ENCODE peak calls at places on chromosome 9, in six cellular contexts. H, E, R, S, B and D are unnamed samples.

GRCh38 chr9:76255781-76256455 is 138.3 kb downstream of the RFK start:
- DNase-seq in B (peak), R (no peak), E (peak), S (peak), H (no peak), D (no peak)

GRCh38 chr9:6566409-6567139 is 79.0 kb downstream of the GLDC start:
- DNase-seq in E (no peak), S (peak), H (no peak), R (peak), B (peak), D (no peak)

GRCh38 chr9:107350443-107350842 is 67.4 kb downstream of the RAD23B start:
- DNase-seq in S (no peak), H (no peak), R (peak), B (no peak), E (no peak), D (no peak)

GRCh38 chr9:19371942-19372341 is 8.1 kb downstream of the RPS6 start:
- DNase-seq in E (no peak), H (no peak), B (peak), R (no peak), S (no peak), D (no peak)

GRCh38 chr9:78143281-78144007 is 92.4 kb upstream of the CEP78 start:
- DNase-seq in H (no peak), S (no peak), B (no peak), E (no peak), R (no peak), D (no peak)

GRCh38 chr9:113454914-113455761 is 8.4 kb upstream of the RGS3 start:
- DNase-seq in E (peak), R (no peak), S (peak), H (no peak), B (peak), D (no peak)

GRCh38 chr9:4796988-4797956 is 4.5 kb downstream of the RCL1 start:
- DNase-seq in R (no peak), E (no peak), S (peak), B (peak), H (peak), D (no peak)

GRCh38 chr9:68654075-68654474 is 51.0 kb upstream of the PIP5K1B start:
- DNase-seq in S (no peak), B (no peak), H (no peak), R (no peak), E (no peak), D (no peak)

GRCh38 chr9:134518004-134518606 is 123.5 kb upstream of the COL5A1 start:
- DNase-seq in R (no peak), E (no peak), B (no peak), H (no peak), S (peak), D (peak)

GRCh38 chr9:110261631-110262030 is 5.3 kb upstream of the TXN start:
- DNase-seq in E (no peak), S (no peak), B (no peak), R (no peak), H (no peak), D (no peak)

GRCh38 chr9:77469515-77470197 is 178.5 kb downstream of the GNA14 start:
- DNase-seq in H (no peak), B (no peak), E (no peak), R (no peak), S (peak), D (no peak)

GRCh38 chr9:128635266-128636023 is 21.2 kb downstream of the DYNC2I2 start:
- DNase-seq in S (peak), B (peak), R (no peak), E (peak), H (peak), D (peak)

GRCh38 chr9:120841930-120842684 is 615 bp downstream of the PSMD5 start:
- DNase-seq in H (no peak), B (no peak), R (no peak), E (no peak), S (peak), D (no peak)

GRCh38 chr9:104121022-104121421 is 26.9 kb downstream of the SMC2 start:
- DNase-seq in B (no peak), S (no peak), H (no peak), E (no peak), R (no peak), D (no peak)

GRCh38 chr9:117718085-117718484 is 13.9 kb downstream of the TLR4 start:
- DNase-seq in R (no peak), E (no peak), S (peak), H (no peak), B (no peak), D (no peak)

GRCh38 chr9:10612649-10613398 is at the start of gene PTPRD:
- DNase-seq in B (peak), S (peak), H (peak), E (no peak), R (no peak), D (peak)

GRCh38 chr9:125255781-125256391 is 5.7 kb upstream of the GAPVD1 start:
- DNase-seq in E (no peak), S (no peak), R (no peak), H (peak), B (peak), D (no peak)

GRCh38 chr9:21812945-21813568 is 10.6 kb downstream of the MTAP start:
- DNase-seq in R (peak), E (peak), S (peak), B (peak), H (peak), D (peak)

GRCh38 chr9:137045294-137046093 is 483 bp downstream of the NPDC1 start:
- DNase-seq in R (no peak), E (no peak), S (peak), B (peak), H (no peak), D (no peak)

GRCh38 chr9:127562841-127563523 is 49.1 kb upstream of the STXBP1 start:
- DNase-seq in B (no peak), H (no peak), R (no peak), S (peak), E (no peak), D (no peak)

GRCh38 chr9:82152181-82152580 is 163.6 kb downstream of the SPATA31D1 start:
- DNase-seq in E (no peak), H (no peak), S (no peak), B (no peak), R (no peak), D (no peak)

GRCh38 chr9:18997151-18997550 is 35.9 kb downstream of the SAXO1 start:
- DNase-seq in R (no peak), B (no peak), S (no peak), H (no peak), E (no peak), D (no peak)

GRCh38 chr9:117771162-117771561 is 67.0 kb downstream of the TLR4 start:
- DNase-seq in R (no peak), E (no peak), S (no peak), H (peak), B (peak), D (no peak)

GRCh38 chr9:99128133-99128406 is 23.2 kb downstream of the TGFBR1 start:
- DNase-seq in H (no peak), S (no peak), B (no peak), R (no peak), E (no peak), D (no peak)

GRCh38 chr9:75482566-75482965 is 394.3 kb downstream of the OSTF1 start:
- DNase-seq in H (no peak), E (no peak), R (no peak), B (no peak), S (no peak), D (no peak)

GRCh38 chr9:133931059-133931458 is 61.1 kb downstream of the VAV2 start:
- DNase-seq in S (no peak), E (no peak), R (no peak), H (no peak), B (no peak), D (no peak)

GRCh38 chr9:126055386-126055785 is 271.2 kb upstream of the MVB12B start:
- DNase-seq in R (no peak), H (no peak), B (no peak), E (no peak), S (no peak), D (peak)

GRCh38 chr9:121824651-121825480 is 173.4 kb downstream of the DAB2IP start:
- DNase-seq in H (no peak), B (no peak), E (no peak), S (no peak), R (peak), D (no peak)

GRCh38 chr9:133162802-133163558 is 734 bp downstream of the GBGT1 start:
- DNase-seq in E (no peak), R (no peak), H (no peak), B (no peak), S (no peak), D (peak)

GRCh38 chr9:37441776-37442370 is 19.4 kb downstream of the GRHPR start:
- DNase-seq in R (no peak), H (no peak), S (no peak), B (no peak), E (no peak), D (no peak)

GRCh38 chr9:117763314-117763713 is 59.1 kb downstream of the TLR4 start:
- DNase-seq in B (no peak), S (peak), H (no peak), R (no peak), E (no peak), D (no peak)